ENCODE peak calls at places on chromosomes 3 and 15, in five cellular contexts. C is activated CD8-positive, alpha-beta T cell treated with anti-CD3 and anti-CD28 coated beads for 36 hours; Q is ovary; R is T47D; F is NCI-H1105. N is an unnamed sample.

GRCh38 chr3:196638922-196639516 is 475 bp upstream of the NRROS start:
- DNase-seq in C (no peak), Q (no peak), R (no peak), F (peak), N (no peak)

GRCh38 chr15:72057548-72058091 is 60.3 kb downstream of the MYO9A start:
- DNase-seq in C (no peak), Q (no peak), R (no peak), F (no peak), N (no peak)

GRCh38 chr3:107643038-107643883 is 120.5 kb downstream of the BBX start:
- DNase-seq in C (peak), Q (no peak), R (no peak), F (no peak), N (no peak)

GRCh38 chr3:108493862-108494261 is 16.5 kb downstream of the MYH15 start:
- DNase-seq in C (peak), Q (no peak), R (peak), F (no peak), N (peak)

GRCh38 chr3:112333386-112334334 is 704 bp downstream of the CD200 start:
- DNase-seq in C (no peak), Q (no peak), R (no peak), F (peak), N (peak)

GRCh38 chr3:114418724-114419543 is 125.1 kb downstream of the TIGIT start:
- DNase-seq in C (no peak), Q (peak), R (peak), F (peak), N (no peak)

GRCh38 chr3:181316481-181316880 is 326.9 kb upstream of the DNAJC19 start:
- DNase-seq in C (peak), Q (no peak), R (peak), F (no peak), N (no peak)

GRCh38 chr3:134325722-134326121 is 48.5 kb downstream of the AMOTL2 start:
- DNase-seq in C (no peak), Q (no peak), R (no peak), F (no peak), N (no peak)

GRCh38 chr3:14371573-14372474 is 30.6 kb upstream of the SLC6A6 start:
- DNase-seq in C (peak), Q (no peak), R (no peak), F (peak), N (no peak)

GRCh38 chr3:31305324-31305723 is 227.4 kb upstream of the STT3B start:
- DNase-seq in C (no peak), Q (no peak), R (no peak), F (no peak), N (no peak)

GRCh38 chr3:39935261-39935660 is 125.9 kb downstream of the MYRIP start:
- DNase-seq in C (no peak), Q (no peak), R (no peak), F (no peak), N (no peak)

GRCh38 chr15:44536298-44536961 is 517 bp upstream of the EIF3J start:
- DNase-seq in C (peak), Q (no peak), R (peak), F (peak), N (no peak)

GRCh38 chr3:44428910-44429309 is 48.6 kb downstream of the ZNF445 start:
- DNase-seq in C (no peak), Q (no peak), R (no peak), F (no peak), N (no peak)

GRCh38 chr15:101250331-101250730 is 1.5 kb downstream of the CHSY1 start:
- DNase-seq in C (no peak), Q (no peak), R (no peak), F (no peak), N (no peak)

GRCh38 chr15:79007066-79007465 is 62.2 kb upstream of the CTSH start:
- DNase-seq in C (peak), Q (no peak), R (no peak), F (no peak), N (peak)

GRCh38 chr3:141939759-141940158 is 63.3 kb downstream of the ATP1B3 start:
- DNase-seq in C (no peak), Q (no peak), R (no peak), F (no peak), N (no peak)

GRCh38 chr3:178947738-178948137 is 123.9 kb downstream of the ZMAT3 start:
- DNase-seq in C (no peak), Q (no peak), R (no peak), F (no peak), N (no peak)

GRCh38 chr3:38545396-38545949 is 49.3 kb downstream of the EXOG start:
- DNase-seq in C (no peak), Q (no peak), R (no peak), F (no peak), N (no peak)

GRCh38 chr15:27842526-27842925 is 256.6 kb downstream of the OCA2 start:
- DNase-seq in C (no peak), Q (no peak), R (no peak), F (no peak), N (no peak)

GRCh38 chr3:12423918-12424634 is 60.2 kb upstream of the TSEN2 start:
- DNase-seq in C (peak), Q (no peak), R (no peak), F (no peak), N (no peak)

GRCh38 chr3:122987231-122987630 is 40.3 kb downstream of the SEMA5B start:
- DNase-seq in C (no peak), Q (no peak), R (no peak), F (no peak), N (no peak)

GRCh38 chr3:184772667-184773272 is 39.2 kb upstream of the VPS8 start:
- DNase-seq in C (no peak), Q (no peak), R (no peak), F (no peak), N (no peak)

GRCh38 chr3:41169038-41169437 is 30.3 kb upstream of the CTNNB1 start:
- DNase-seq in C (no peak), Q (no peak), R (no peak), F (no peak), N (no peak)

GRCh38 chr3:194072097-194072428 is 63.9 kb upstream of the HES1 start:
- DNase-seq in C (peak), Q (no peak), R (no peak), F (no peak), N (no peak)

GRCh38 chr3:40043444-40043755 is 234.0 kb downstream of the MYRIP start:
- DNase-seq in C (no peak), Q (no peak), R (no peak), F (peak), N (no peak)

GRCh38 chr3:11206316-11206715 is 52.0 kb downstream of the HRH1 start:
- DNase-seq in C (no peak), Q (no peak), R (no peak), F (peak), N (no peak)

GRCh38 chr3:18376682-18377081 is 48.5 kb downstream of the SATB1 start:
- DNase-seq in C (no peak), Q (no peak), R (no peak), F (no peak), N (no peak)

GRCh38 chr3:193400304-193400703 is 21.8 kb upstream of the ATP13A5 start:
- DNase-seq in C (no peak), Q (no peak), R (no peak), F (no peak), N (no peak)